ENCODE peak calls at places on chromosomes 4 and X, in six cellular contexts. T, W, Y, C, Q and E are unnamed samples.

GRCh38 chrX:41759817-41760216 is 35.8 kb downstream of the GPR82 start:
- DNase-seq in T (peak; percentile 39), W (no peak), Y (no peak), C (no peak), Q (peak; percentile 23), E (peak; percentile 43)

GRCh38 chr4:176824645-176825366 is 32.1 kb upstream of the VEGFC start:
- DNase-seq in T (no peak), W (no peak), Y (no peak), C (no peak), Q (no peak), E (no peak)

GRCh38 chr4:183295711-183296110 is 24.4 kb downstream of the CLDN22 start:
- DNase-seq in T (no peak), W (no peak), Y (no peak), C (no peak), Q (no peak), E (no peak)

GRCh38 chrX:136157187-136157586 is 9.9 kb downstream of the FHL1 start:
- DNase-seq in T (no peak), W (no peak), Y (no peak), C (no peak), Q (no peak), E (no peak)

GRCh38 chrX:149129767-149130166 is 375.3 kb downstream of the IDS start:
- DNase-seq in T (no peak), W (no peak), Y (no peak), C (no peak), Q (no peak), E (no peak)

GRCh38 chr4:78923459-78924312 is 15.6 kb downstream of the PAQR3 start:
- DNase-seq in T (no peak), W (no peak), Y (no peak), C (no peak), Q (no peak), E (no peak)

GRCh38 chrX:39309018-39309620 is 507.9 kb downstream of the MID1IP1 start:
- DNase-seq in T (no peak), W (no peak), Y (no peak), C (no peak), Q (no peak), E (no peak)

GRCh38 chrX:154444755-154445246 is 860 bp downstream of the FAM50A start:
- DNase-seq in T (no peak), W (no peak), Y (no peak), C (no peak), Q (no peak), E (no peak)

GRCh38 chr4:150264595-150265141 is 186.4 kb downstream of the DCLK2 start:
- DNase-seq in T (no peak), W (no peak), Y (no peak), C (no peak), Q (no peak), E (no peak)

GRCh38 chrX:41779058-41779564 is 55.1 kb downstream of the GPR82 start:
- DNase-seq in T (peak; percentile 88), W (no peak), Y (no peak), C (no peak), Q (no peak), E (no peak)

GRCh38 chrX:2614911-2615310 is 76.2 kb upstream of the CD99 start:
- DNase-seq in T (peak; percentile 35), W (no peak), Y (peak; percentile 74), C (no peak), Q (no peak), E (peak; percentile 47)

GRCh38 chrX:102976290-102976689 is 39.2 kb downstream of the RAB40AL start:
- DNase-seq in T (peak; percentile 36), W (no peak), Y (no peak), C (no peak), Q (no peak), E (no peak)

GRCh38 chrX:152886716-152887115 is 11.2 kb upstream of the ZNF185 start:
- DNase-seq in T (no peak), W (no peak), Y (no peak), C (no peak), Q (no peak), E (no peak)

GRCh38 chr4:126766266-126766665 is 866.5 kb upstream of the INTU start:
- DNase-seq in T (no peak), W (no peak), Y (no peak), C (no peak), Q (no peak), E (no peak)

GRCh38 chr4:156933633-156934258 is 37.9 kb downstream of the PDGFC start:
- DNase-seq in T (peak; percentile 94), W (no peak), Y (no peak), C (no peak), Q (no peak), E (no peak)

GRCh38 chrX:3346436-3347329 is at the start of gene MXRA5:
- DNase-seq in T (no peak), W (no peak), Y (no peak), C (no peak), Q (peak; percentile 47), E (peak; percentile 69)

GRCh38 chr4:78356251-78356650 is 195.3 kb upstream of the ANXA3 start:
- DNase-seq in T (no peak), W (no peak), Y (no peak), C (no peak), Q (no peak), E (no peak)

GRCh38 chrX:17154001-17154400 is 207.5 kb downstream of the REPS2 start:
- DNase-seq in T (peak; percentile 55), W (no peak), Y (no peak), C (no peak), Q (no peak), E (no peak)

GRCh38 chrX:24235084-24235710 is 78.7 kb downstream of the SUPT20HL2 start:
- DNase-seq in T (no peak), W (no peak), Y (no peak), C (no peak), Q (no peak), E (no peak)

GRCh38 chr4:38791005-38791404 is 8.2 kb upstream of the TLR10 start:
- DNase-seq in T (no peak), W (no peak), Y (no peak), C (no peak), Q (no peak), E (no peak)

GRCh38 chrX:153585827-153586226 is 13.1 kb downstream of the CCNQ start:
- DNase-seq in T (no peak), W (no peak), Y (no peak), C (no peak), Q (no peak), E (no peak)

GRCh38 chr4:108272046-108272445 is 103.3 kb upstream of the LEF1 start:
- DNase-seq in T (no peak), W (no peak), Y (no peak), C (no peak), Q (no peak), E (no peak)

GRCh38 chr4:184279496-184280082 is 61.9 kb upstream of the ENPP6 start:
- DNase-seq in T (no peak), W (no peak), Y (no peak), C (no peak), Q (no peak), E (no peak)

GRCh38 chr4:173040200-173040599 is 128.4 kb upstream of the GALNT7 start:
- DNase-seq in T (peak; percentile 7), W (no peak), Y (no peak), C (peak; percentile 52), Q (no peak), E (no peak)

GRCh38 chr4:53886090-53886489 is 178.3 kb downstream of the CHIC2 start:
- DNase-seq in T (no peak), W (no peak), Y (no peak), C (no peak), Q (no peak), E (no peak)

DNA sequence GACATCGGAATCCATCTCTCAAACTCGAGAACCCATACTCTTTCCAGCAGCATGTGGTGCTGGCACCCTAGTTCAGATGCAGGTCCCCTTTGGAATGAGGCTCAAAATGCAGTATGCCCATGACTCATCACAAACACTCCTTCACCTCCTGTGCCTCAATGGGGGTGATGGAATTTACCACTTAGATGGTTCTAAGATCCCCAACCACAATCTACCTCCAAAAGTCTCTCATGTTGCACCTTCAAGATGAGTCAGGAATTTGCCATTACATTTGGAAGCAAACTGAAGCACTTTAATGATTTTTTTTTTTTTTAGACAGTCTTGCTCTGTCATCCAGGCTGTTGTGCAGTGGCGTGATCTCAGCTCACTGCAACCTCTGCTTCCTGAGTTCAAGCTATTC is 8.5 kb upstream of the MID1 start:
- DNase-seq in T (peak; percentile 53), W (no peak), Y (no peak), C (no peak), Q (no peak), E (no peak)
- H3K27me3 ChIP-seq in T (no peaks in the 10 kb centered on the region), W (no peaks in the 10 kb centered on the region), Y (no peaks in the 10 kb centered on the region), C (no peaks in the 10 kb centered on the region), Q (no peaks in the 10 kb centered on the region), E (no peaks in the 10 kb centered on the region)

DNA sequence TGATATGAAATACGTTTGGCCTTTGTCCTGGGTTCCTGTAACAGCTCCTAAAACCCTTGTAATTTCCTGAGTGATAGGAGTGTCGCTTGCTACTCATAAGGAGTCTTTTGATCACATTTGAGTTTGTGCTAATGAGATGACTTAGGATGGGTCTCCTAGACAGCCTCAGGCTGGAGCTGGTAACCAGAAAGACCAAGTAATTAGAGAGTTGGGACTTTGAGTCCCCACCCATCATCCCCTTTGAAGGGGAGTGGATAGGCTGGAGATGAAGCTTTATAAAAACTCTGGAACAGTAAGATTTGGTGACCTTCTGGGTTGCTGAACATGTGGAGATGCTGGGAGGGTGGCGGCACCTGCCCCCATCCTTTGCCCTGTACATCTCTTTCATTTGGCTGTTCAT is 2.9 kb downstream of the SEC24B start:
- DNase-seq in T (no peak), W (no peak), Y (no peak), C (no peak), Q (no peak), E (no peak)
- H3K4me3 ChIP-seq in T (no peak overlapping the region), W (no peak overlapping the region), Y (no peak overlapping the region), C (no peak overlapping the region), Q (no peak overlapping the region), E (no peak overlapping the region)

GRCh38 chr4:48590884-48591283 is 100.8 kb downstream of the ZAR1 start:
- DNase-seq in T (no peak), W (no peak), Y (no peak), C (no peak), Q (no peak), E (no peak)
- H3K36me3 ChIP-seq in T (peaks cover 3% of the 10 kb centered on the region), W (peaks cover 34% of the 10 kb centered on the region), Y (peaks cover 2% of the 10 kb centered on the region), C (peaks cover 44% of the 10 kb centered on the region), Q (peaks cover 13% of the 10 kb centered on the region), E (peaks cover 4% of the 10 kb centered on the region)

DNA sequence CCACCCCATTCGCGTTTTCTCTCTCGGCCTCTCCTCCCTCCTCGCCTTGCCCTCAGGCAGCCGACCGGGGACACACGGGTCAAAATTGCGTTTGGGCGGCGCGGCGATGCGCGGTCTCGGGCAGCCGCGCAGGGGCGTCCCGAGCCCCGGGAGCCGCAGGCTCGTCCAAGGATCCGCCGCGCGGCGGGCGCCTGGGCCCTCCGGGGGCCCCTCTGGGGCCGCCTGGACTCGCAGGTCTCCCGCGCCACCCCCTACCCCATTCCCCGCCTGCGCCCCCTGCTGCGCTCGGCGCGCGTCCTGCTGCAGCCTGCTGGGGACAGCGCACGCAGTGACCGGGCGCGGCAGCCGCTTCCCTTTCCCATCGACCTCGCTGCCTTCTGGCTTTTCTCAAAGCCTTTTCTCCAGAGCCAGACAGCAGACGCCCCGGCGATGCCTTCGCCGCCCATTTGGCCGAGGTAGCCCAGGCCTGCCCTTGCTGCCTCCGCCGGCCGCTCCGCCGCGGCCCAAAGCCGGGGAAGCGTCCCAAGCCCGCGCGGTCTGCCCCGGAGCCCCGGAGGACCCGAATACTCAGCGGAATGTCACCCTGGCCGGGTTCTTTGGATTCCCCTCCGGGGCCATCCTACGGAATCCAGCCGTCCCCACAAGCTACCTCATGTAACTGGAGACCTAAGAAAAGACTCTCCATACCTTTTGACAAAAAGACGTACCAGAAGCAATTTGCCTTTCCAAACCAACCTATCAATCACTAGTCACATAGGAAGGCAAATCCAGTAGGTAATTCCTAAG is 16.5 kb downstream of the POU4F2 start:
- DNase-seq in T (no peak), W (no peak), Y (no peak), C (peak; percentile 91), Q (no peak), E (peak; percentile 83)
- H3K27me3 ChIP-seq in T (peaks cover 55% of the 10 kb centered on the region), W (peaks cover 73% of the 10 kb centered on the region), Y (peaks cover 14% of the 10 kb centered on the region), C (no peaks in the 10 kb centered on the region), Q (peaks cover 82% of the 10 kb centered on the region), E (peaks cover 80% of the 10 kb centered on the region)

GRCh38 chr4:55611358-55612059 is 19.5 kb upstream of the PDCL2 start:
- DNase-seq in T (peak; percentile 53), W (no peak), Y (no peak), C (no peak), Q (no peak), E (no peak)
- H3K4me3 ChIP-seq in T (no peak overlapping the region), W (no peak overlapping the region), Y (no peak overlapping the region), C (no peak overlapping the region), Q (no peak overlapping the region), E (no peak overlapping the region)